ENCODE peak calls at places on chromosomes 6 and 20, in nine cellular contexts. B is glomerular endothelial cell; O is stimulated activated CD8-positive, alpha-beta memory T cell treated with anti-CD3 and anti-CD28 coated beads, Interleukin-2, amount 100 ng/mL, for 1 hour; N is glutamatergic neuron; S is activated naive CD4-positive, alpha-beta T cell treated with anti-CD3 and anti-CD28 coated beads, Interleukin-2, amount 50 U/mL, for 72 hours; R is NCI-H1092 treated with DMSO at 0.1 percent for 48 hours; D is GM13976; Y is fibroblast of the aortic adventitia; M is HTR-8/SVneo. U is an unnamed sample.
A peak's percentile ranks its signal among the peaks of the same experiment; 100 is the strongest.

GRCh38 chr6:24504642-24505586 is 10.1 kb downstream of the ALDH5A1 start:
- DNase-seq in B (no peak), O (no peak), N (no peak), S (no peak), R (no peak), D (no peak), Y (no peak), M (no peak), U (no peak)

GRCh38 chr6:3310710-3311109 is 52.0 kb downstream of the PSMG4 start:
- DNase-seq in B (no peak), O (no peak), N (no peak), S (no peak), R (peak; percentile 16), D (no peak), Y (no peak), M (no peak), U (no peak)

GRCh38 chr20:22717466-22717865 is 133.1 kb upstream of the FOXA2 start:
- DNase-seq in B (peak; percentile 52), O (no peak), N (no peak), S (no peak), R (no peak), D (no peak), Y (peak; percentile 70), M (peak; percentile 27), U (peak; percentile 79)

GRCh38 chr6:17475845-17476244 is 82.5 kb downstream of the CAP2 start:
- DNase-seq in B (no peak), O (no peak), N (no peak), S (no peak), R (no peak), D (no peak), Y (no peak), M (no peak), U (no peak)

GRCh38 chr6:134288538-134289203 is 29.2 kb downstream of the SGK1 start:
- DNase-seq in B (peak; percentile 72), O (no peak), N (no peak), S (no peak), R (no peak), D (peak; percentile 46), Y (peak; percentile 89), M (peak; percentile 78), U (peak; percentile 77)

GRCh38 chr20:41242352-41242751 is 75.2 kb downstream of the ZHX3 start:
- DNase-seq in B (no peak), O (no peak), N (no peak), S (no peak), R (no peak), D (no peak), Y (no peak), M (no peak), U (no peak)

GRCh38 chr6:28758046-28758817 is 165.6 kb downstream of the TRIM27 start:
- DNase-seq in B (no peak), O (no peak), N (peak; percentile 45), S (no peak), R (no peak), D (no peak), Y (peak; percentile 63), M (peak; percentile 55), U (peak; percentile 10)

GRCh38 chr6:36542041-36542440 is 5.2 kb downstream of the STK38 start:
- DNase-seq in B (no peak), O (no peak), N (no peak), S (no peak), R (no peak), D (no peak), Y (no peak), M (no peak), U (no peak)

GRCh38 chr6:72580281-72580940 is 41.5 kb upstream of the KCNQ5 start:
- DNase-seq in B (no peak), O (no peak), N (peak; percentile 31), S (no peak), R (peak; percentile 29), D (peak; percentile 10), Y (peak; percentile 89), M (peak; percentile 40), U (peak; percentile 1)

GRCh38 chr20:63545814-63546213 is 1.7 kb downstream of the SRMS start:
- DNase-seq in B (no peak), O (no peak), N (no peak), S (no peak), R (no peak), D (no peak), Y (no peak), M (no peak), U (no peak)

GRCh38 chr20:4567172-4567571 is 154.5 kb upstream of the PRND start:
- DNase-seq in B (no peak), O (no peak), N (no peak), S (no peak), R (no peak), D (no peak), Y (no peak), M (no peak), U (no peak)

GRCh38 chr20:14997791-14998190 is 660.4 kb upstream of the FLRT3 start:
- DNase-seq in B (peak; percentile 36), O (no peak), N (no peak), S (no peak), R (no peak), D (no peak), Y (peak; percentile 37), M (no peak), U (peak; percentile 52)

GRCh38 chr6:75489025-75489424 is 4.6 kb downstream of the FILIP1 start:
- DNase-seq in B (no peak), O (no peak), N (no peak), S (no peak), R (no peak), D (no peak), Y (peak; percentile 33), M (no peak), U (peak; percentile 63)

GRCh38 chr20:651713-652610 is 1.0 kb downstream of the SRXN1 start:
- DNase-seq in B (no peak), O (no peak), N (no peak), S (no peak), R (no peak), D (no peak), Y (no peak), M (no peak), U (no peak)

GRCh38 chr6:47483516-47483852 is 5.9 kb downstream of the CD2AP start:
- DNase-seq in B (no peak), O (no peak), N (no peak), S (no peak), R (no peak), D (no peak), Y (no peak), M (no peak), U (no peak)

GRCh38 chr6:142271476-142271875 is 30.3 kb upstream of the ADGRG6 start:
- DNase-seq in B (no peak), O (no peak), N (no peak), S (no peak), R (no peak), D (no peak), Y (peak; percentile 10), M (no peak), U (no peak)

GRCh38 chr6:127587875-127588274 is 10.9 kb downstream of the C6orf58 start:
- DNase-seq in B (no peak), O (no peak), N (no peak), S (no peak), R (no peak), D (no peak), Y (no peak), M (no peak), U (no peak)

GRCh38 chr6:44538841-44539240 is 151.3 kb downstream of the CDC5L start:
- DNase-seq in B (no peak), O (no peak), N (no peak), S (no peak), R (no peak), D (no peak), Y (no peak), M (no peak), U (no peak)

GRCh38 chr20:22374678-22375590 is 209.4 kb downstream of the FOXA2 start:
- DNase-seq in B (no peak), O (no peak), N (no peak), S (no peak), R (peak; percentile 57), D (no peak), Y (peak; percentile 50), M (no peak), U (no peak)

GRCh38 chr6:3747100-3747737 is 4.3 kb downstream of the PXDC1 start:
- DNase-seq in B (no peak), O (no peak), N (no peak), S (no peak), R (no peak), D (no peak), Y (no peak), M (no peak), U (peak; percentile 25)

GRCh38 chr6:165245716-165246115 is 63.7 kb downstream of the C6orf118 start:
- DNase-seq in B (no peak), O (no peak), N (no peak), S (no peak), R (no peak), D (no peak), Y (peak; percentile 8), M (no peak), U (peak; percentile 5)

GRCh38 chr20:34529742-34530141 is 13.5 kb downstream of the DYNLRB1 start:
- DNase-seq in B (no peak), O (no peak), N (no peak), S (no peak), R (no peak), D (no peak), Y (no peak), M (no peak), U (no peak)

GRCh38 chr20:25017257-25017803 is 24.8 kb upstream of the APMAP start:
- DNase-seq in B (no peak), O (no peak), N (no peak), S (no peak), R (no peak), D (no peak), Y (no peak), M (no peak), U (no peak)

GRCh38 chr6:121770943-121771342 is 335.5 kb downstream of the GJA1 start:
- DNase-seq in B (no peak), O (no peak), N (no peak), S (no peak), R (no peak), D (no peak), Y (no peak), M (no peak), U (no peak)

GRCh38 chr20:35681953-35682352 is 17.2 kb downstream of the NFS1 start:
- DNase-seq in B (no peak), O (no peak), N (no peak), S (no peak), R (no peak), D (no peak), Y (no peak), M (no peak), U (no peak)

GRCh38 chr6:145091102-145091826 is 644.1 kb downstream of the EPM2A start:
- DNase-seq in B (no peak), O (no peak), N (no peak), S (no peak), R (no peak), D (no peak), Y (no peak), M (no peak), U (no peak)

GRCh38 chr6:14147891-14148290 is 30.3 kb downstream of the CD83 start:
- DNase-seq in B (no peak), O (no peak), N (no peak), S (no peak), R (no peak), D (no peak), Y (no peak), M (no peak), U (no peak)

GRCh38 chr6:151422981-151423380 is 28.9 kb downstream of the RMND1 start:
- DNase-seq in B (no peak), O (no peak), N (no peak), S (no peak), R (no peak), D (no peak), Y (peak; percentile 45), M (no peak), U (no peak)

GRCh38 chr6:26459023-26459810 is 1.5 kb downstream of the BTN2A1 start:
- DNase-seq in B (no peak), O (no peak), N (no peak), S (no peak), R (no peak), D (no peak), Y (peak; percentile 14), M (no peak), U (no peak)

GRCh38 chr6:148257810-148258209 is 84.8 kb upstream of the SASH1 start:
- DNase-seq in B (no peak), O (no peak), N (no peak), S (no peak), R (no peak), D (no peak), Y (no peak), M (no peak), U (no peak)

GRCh38 chr20:20643925-20644324 is 68.5 kb downstream of the RALGAPA2 start:
- DNase-seq in B (no peak), O (no peak), N (no peak), S (no peak), R (no peak), D (no peak), Y (no peak), M (no peak), U (no peak)

U was measured in dermis blood vessel endothelial cell.